ENCODE peak calls at places on chromosomes 3 and 15, in four cellular contexts. One of them, this sample, is unnamed.

GRCh38 chr15:101009176-101009575 is 90.0 kb downstream of the LRRK1 start:
- DNase-seq in colonic mucosa: peak; percentile 16
- DNase-seq in endothelial cell of umbilical vein: no peak
- DNase-seq in heart right ventricle: no peak
- DNase-seq in this sample: no peak

GRCh38 chr3:122907471-122907870 is 112.6 kb downstream of the SLC49A4 start:
- DNase-seq in colonic mucosa: no peak
- DNase-seq in endothelial cell of umbilical vein: no peak
- DNase-seq in heart right ventricle: no peak
- DNase-seq in this sample: no peak

GRCh38 chr3:65181397-65181871 is 493.6 kb upstream of the ADAMTS9 start:
- DNase-seq in colonic mucosa: peak; percentile 29
- DNase-seq in endothelial cell of umbilical vein: no peak
- DNase-seq in heart right ventricle: no peak
- DNase-seq in this sample: no peak

GRCh38 chr15:68346986-68347385 is 69.4 kb downstream of the FEM1B start:
- DNase-seq in colonic mucosa: no peak
- DNase-seq in endothelial cell of umbilical vein: no peak
- DNase-seq in heart right ventricle: no peak
- DNase-seq in this sample: no peak

GRCh38 chr3:125232394-125232793 is 19.8 kb upstream of the SLC12A8 start:
- DNase-seq in colonic mucosa: no peak
- DNase-seq in endothelial cell of umbilical vein: no peak
- DNase-seq in heart right ventricle: no peak
- DNase-seq in this sample: no peak

GRCh38 chr3:73868688-73869315 is 244.1 kb upstream of the PDZRN3 start:
- DNase-seq in colonic mucosa: peak; percentile 40
- DNase-seq in endothelial cell of umbilical vein: peak; percentile 5
- DNase-seq in heart right ventricle: no peak
- DNase-seq in this sample: no peak

GRCh38 chr3:170730071-170730812 is 139.8 kb downstream of the RPL22L1 start:
- DNase-seq in colonic mucosa: no peak
- DNase-seq in endothelial cell of umbilical vein: peak; percentile 54
- DNase-seq in heart right ventricle: no peak
- DNase-seq in this sample: no peak

GRCh38 chr15:95277266-95277665 is 1045.9 kb downstream of the MCTP2 start:
- DNase-seq in colonic mucosa: no peak
- DNase-seq in endothelial cell of umbilical vein: no peak
- DNase-seq in heart right ventricle: no peak
- DNase-seq in this sample: no peak

GRCh38 chr3:31534036-31534435 is 1.3 kb downstream of the STT3B start:
- DNase-seq in colonic mucosa: peak; percentile 30
- DNase-seq in endothelial cell of umbilical vein: no peak
- DNase-seq in heart right ventricle: no peak
- DNase-seq in this sample: no peak

GRCh38 chr3:119794971-119795612 is 13.2 kb downstream of the NR1I2 start:
- DNase-seq in colonic mucosa: peak; percentile 91
- DNase-seq in endothelial cell of umbilical vein: peak; percentile 27
- DNase-seq in heart right ventricle: no peak
- DNase-seq in this sample: no peak

GRCh38 chr3:184766555-184767261 is 45.3 kb upstream of the VPS8 start:
- DNase-seq in colonic mucosa: no peak
- DNase-seq in endothelial cell of umbilical vein: no peak
- DNase-seq in heart right ventricle: no peak
- DNase-seq in this sample: no peak

GRCh38 chr15:88572030-88572333 is 25.5 kb upstream of the DET1 start:
- DNase-seq in colonic mucosa: no peak
- DNase-seq in endothelial cell of umbilical vein: no peak
- DNase-seq in heart right ventricle: no peak
- DNase-seq in this sample: no peak

GRCh38 chr15:101379647-101380046 is 84.6 kb upstream of the SNRPA1 start:
- DNase-seq in colonic mucosa: no peak
- DNase-seq in endothelial cell of umbilical vein: no peak
- DNase-seq in heart right ventricle: no peak
- DNase-seq in this sample: no peak

GRCh38 chr3:42703695-42704025 is 1.1 kb upstream of the HHATL start:
- DNase-seq in colonic mucosa: no peak
- DNase-seq in endothelial cell of umbilical vein: no peak
- DNase-seq in heart right ventricle: no peak
- DNase-seq in this sample: no peak

GRCh38 chr15:31440754-31441298 is 114.2 kb downstream of the KLF13 start:
- DNase-seq in colonic mucosa: peak; percentile 71
- DNase-seq in endothelial cell of umbilical vein: peak; percentile 29
- DNase-seq in heart right ventricle: peak; percentile 76
- DNase-seq in this sample: no peak
- H3K4me3 ChIP-seq in colonic mucosa: peak overlapping the region; percentile 48
- H3K4me3 ChIP-seq in endothelial cell of umbilical vein: peak overlapping the region; percentile 18
- H3K4me3 ChIP-seq in heart right ventricle: peak overlapping the region; percentile 66
- H3K4me3 ChIP-seq in this sample: no peak overlapping the region

GRCh38 chr3:25592510-25592968 is 72.2 kb downstream of the TOP2B start:
- DNase-seq in colonic mucosa: no peak
- DNase-seq in endothelial cell of umbilical vein: peak; percentile 47
- DNase-seq in heart right ventricle: peak; percentile 52
- DNase-seq in this sample: no peak

GRCh38 chr3:25594007-25594502 is 70.7 kb downstream of the TOP2B start:
- DNase-seq in colonic mucosa: no peak
- DNase-seq in endothelial cell of umbilical vein: peak; percentile 90
- DNase-seq in heart right ventricle: no peak
- DNase-seq in this sample: no peak

DNA sequence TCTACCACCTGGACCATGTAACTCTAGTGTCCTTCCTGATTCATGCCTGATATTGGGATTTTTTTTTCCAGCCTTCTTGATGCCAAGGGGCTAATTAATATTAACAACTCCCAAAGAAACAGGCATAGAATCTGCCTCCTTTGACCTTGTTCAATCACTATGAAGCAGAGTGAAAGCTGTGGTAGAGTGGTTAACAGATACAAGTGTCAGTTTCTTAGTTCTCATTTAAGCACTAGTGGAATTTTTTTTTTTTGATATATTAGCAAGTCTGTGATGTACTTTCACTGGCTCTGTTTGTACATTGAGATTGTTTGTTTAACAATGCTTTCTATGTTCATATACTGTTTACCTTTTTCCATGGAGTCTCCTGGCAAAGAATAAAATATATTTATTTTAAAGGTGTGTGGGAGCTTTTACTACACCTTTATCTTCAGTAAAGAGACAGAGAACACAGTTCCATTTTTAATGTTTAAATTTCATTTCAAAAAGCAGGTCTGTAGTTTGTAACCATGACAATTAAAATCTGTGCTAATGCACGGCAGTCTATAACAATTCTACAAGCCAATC is 67.1 kb downstream of the TOP2B start:
- DNase-seq in colonic mucosa: no peak
- DNase-seq in endothelial cell of umbilical vein: no peak
- DNase-seq in heart right ventricle: no peak
- DNase-seq in this sample: no peak
- H3K4me3 ChIP-seq in colonic mucosa: no peak overlapping the region
- H3K4me3 ChIP-seq in endothelial cell of umbilical vein: no peak overlapping the region
- H3K4me3 ChIP-seq in heart right ventricle: no peak overlapping the region
- H3K4me3 ChIP-seq in this sample: no peak overlapping the region

GRCh38 chr3:152174876-152175575 is 93.7 kb upstream of the MBNL1 start:
- DNase-seq in colonic mucosa: no peak
- DNase-seq in endothelial cell of umbilical vein: no peak
- DNase-seq in heart right ventricle: no peak
- DNase-seq in this sample: no peak

GRCh38 chr3:152175576-152175883 is 93.2 kb upstream of the MBNL1 start:
- DNase-seq in colonic mucosa: no peak
- DNase-seq in endothelial cell of umbilical vein: peak; percentile 72
- DNase-seq in heart right ventricle: no peak
- DNase-seq in this sample: no peak

GRCh38 chr3:152176998-152177397 is 91.7 kb upstream of the MBNL1 start:
- DNase-seq in colonic mucosa: no peak
- DNase-seq in endothelial cell of umbilical vein: no peak
- DNase-seq in heart right ventricle: no peak
- DNase-seq in this sample: no peak

GRCh38 chr3:152176241-152176640 is 92.5 kb upstream of the MBNL1 start:
- DNase-seq in colonic mucosa: no peak
- DNase-seq in endothelial cell of umbilical vein: no peak
- DNase-seq in heart right ventricle: no peak
- DNase-seq in this sample: no peak

DNA sequence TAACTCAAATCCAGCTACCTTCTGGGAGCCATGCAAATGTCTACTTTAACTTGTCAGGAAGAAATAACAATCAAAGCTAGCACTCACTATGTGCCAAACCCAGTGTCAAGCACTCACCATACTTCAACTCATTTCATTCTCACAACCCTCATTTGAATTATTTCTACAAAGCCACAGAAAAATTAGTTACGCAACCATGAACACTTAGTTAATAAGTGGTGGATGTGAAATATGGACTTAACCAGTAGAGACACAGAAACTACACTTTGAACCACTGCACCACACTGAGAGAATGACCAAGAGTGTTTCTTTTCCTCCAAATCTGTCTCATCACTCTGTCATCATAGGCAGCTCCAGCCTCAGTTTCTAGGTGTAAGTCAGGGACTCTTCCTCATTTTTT is 91.0 kb upstream of the MBNL1 start:
- DNase-seq in colonic mucosa: no peak
- DNase-seq in endothelial cell of umbilical vein: no peak
- DNase-seq in heart right ventricle: no peak
- DNase-seq in this sample: no peak
- H3K4me3 ChIP-seq in colonic mucosa: no peak overlapping the region
- H3K4me3 ChIP-seq in endothelial cell of umbilical vein: no peak overlapping the region
- H3K4me3 ChIP-seq in heart right ventricle: no peak overlapping the region
- H3K4me3 ChIP-seq in this sample: no peak overlapping the region

GRCh38 chr3:58068126-58068809 is 60.0 kb downstream of the FLNB start:
- DNase-seq in colonic mucosa: no peak
- DNase-seq in endothelial cell of umbilical vein: no peak
- DNase-seq in heart right ventricle: no peak
- DNase-seq in this sample: no peak

GRCh38 chr3:58063424-58063823 is 55.2 kb downstream of the FLNB start:
- DNase-seq in colonic mucosa: peak; percentile 76
- DNase-seq in endothelial cell of umbilical vein: no peak
- DNase-seq in heart right ventricle: no peak
- DNase-seq in this sample: no peak

GRCh38 chr3:58065700-58066167 is 57.5 kb downstream of the FLNB start:
- DNase-seq in colonic mucosa: no peak
- DNase-seq in endothelial cell of umbilical vein: peak; percentile 54
- DNase-seq in heart right ventricle: no peak
- DNase-seq in this sample: no peak

GRCh38 chr3:58064923-58065638 is 56.9 kb downstream of the FLNB start:
- DNase-seq in colonic mucosa: no peak
- DNase-seq in endothelial cell of umbilical vein: no peak
- DNase-seq in heart right ventricle: no peak
- DNase-seq in this sample: no peak

GRCh38 chr3:58066842-58067241 is 58.6 kb downstream of the FLNB start:
- DNase-seq in colonic mucosa: no peak
- DNase-seq in endothelial cell of umbilical vein: peak; percentile 35
- DNase-seq in heart right ventricle: no peak
- DNase-seq in this sample: no peak
- H3K4me3 ChIP-seq in colonic mucosa: no peak overlapping the region
- H3K4me3 ChIP-seq in endothelial cell of umbilical vein: no peak overlapping the region
- H3K4me3 ChIP-seq in heart right ventricle: no peak overlapping the region
- H3K4me3 ChIP-seq in this sample: no peak overlapping the region

GRCh38 chr3:186361612-186362408 is at the start of gene DGKG:
- DNase-seq in colonic mucosa: peak; percentile 19
- DNase-seq in endothelial cell of umbilical vein: no peak
- DNase-seq in heart right ventricle: peak; percentile 72
- DNase-seq in this sample: no peak
- H3K4me3 ChIP-seq in colonic mucosa: peak within 1 kb of the TSS; percentile 29
- H3K4me3 ChIP-seq in endothelial cell of umbilical vein: no peak within 1 kb of the TSS
- H3K4me3 ChIP-seq in heart right ventricle: peak within 1 kb of the TSS; percentile 59
- H3K4me3 ChIP-seq in this sample: peak within 1 kb of the TSS; percentile 8

GRCh38 chr3:24259901-24260512 is 234.6 kb downstream of the THRB start:
- DNase-seq in colonic mucosa: no peak
- DNase-seq in endothelial cell of umbilical vein: no peak
- DNase-seq in heart right ventricle: no peak
- DNase-seq in this sample: no peak

GRCh38 chr3:24258260-24258659 is 236.4 kb downstream of the THRB start:
- DNase-seq in colonic mucosa: no peak
- DNase-seq in endothelial cell of umbilical vein: no peak
- DNase-seq in heart right ventricle: no peak
- DNase-seq in this sample: no peak

GRCh38 chr3:24255414-24255813 is 239.2 kb downstream of the THRB start:
- DNase-seq in colonic mucosa: no peak
- DNase-seq in endothelial cell of umbilical vein: no peak
- DNase-seq in heart right ventricle: no peak
- DNase-seq in this sample: no peak

GRCh38 chr3:24263069-24263668 is 231.5 kb downstream of the THRB start:
- DNase-seq in colonic mucosa: no peak
- DNase-seq in endothelial cell of umbilical vein: no peak
- DNase-seq in heart right ventricle: no peak
- DNase-seq in this sample: no peak

GRCh38 chr3:24258727-24259600 is 235.7 kb downstream of the THRB start:
- DNase-seq in colonic mucosa: no peak
- DNase-seq in endothelial cell of umbilical vein: no peak
- DNase-seq in heart right ventricle: no peak
- DNase-seq in this sample: no peak
- H3K4me3 ChIP-seq in colonic mucosa: no peak overlapping the region
- H3K4me3 ChIP-seq in endothelial cell of umbilical vein: no peak overlapping the region
- H3K4me3 ChIP-seq in heart right ventricle: no peak overlapping the region
- H3K4me3 ChIP-seq in this sample: no peak overlapping the region

GRCh38 chr15:65384895-65385867 is 7.4 kb upstream of the IGDCC3 start:
- DNase-seq in colonic mucosa: peak; percentile 90
- DNase-seq in endothelial cell of umbilical vein: peak; percentile 82
- DNase-seq in heart right ventricle: peak; percentile 84
- DNase-seq in this sample: peak; percentile 39
- H3K4me3 ChIP-seq in colonic mucosa: peak overlapping the region; percentile 33
- H3K4me3 ChIP-seq in endothelial cell of umbilical vein: no peak overlapping the region
- H3K4me3 ChIP-seq in heart right ventricle: peak overlapping the region; percentile 18
- H3K4me3 ChIP-seq in this sample: peak overlapping the region; percentile 10

GRCh38 chr15:38793181-38793580 is 228.6 kb upstream of the RASGRP1 start:
- DNase-seq in colonic mucosa: no peak
- DNase-seq in endothelial cell of umbilical vein: peak; percentile 43
- DNase-seq in heart right ventricle: no peak
- DNase-seq in this sample: no peak
- H3K4me3 ChIP-seq in colonic mucosa: no peak overlapping the region
- H3K4me3 ChIP-seq in endothelial cell of umbilical vein: no peak overlapping the region
- H3K4me3 ChIP-seq in heart right ventricle: no peak overlapping the region
- H3K4me3 ChIP-seq in this sample: no peak overlapping the region

DNA sequence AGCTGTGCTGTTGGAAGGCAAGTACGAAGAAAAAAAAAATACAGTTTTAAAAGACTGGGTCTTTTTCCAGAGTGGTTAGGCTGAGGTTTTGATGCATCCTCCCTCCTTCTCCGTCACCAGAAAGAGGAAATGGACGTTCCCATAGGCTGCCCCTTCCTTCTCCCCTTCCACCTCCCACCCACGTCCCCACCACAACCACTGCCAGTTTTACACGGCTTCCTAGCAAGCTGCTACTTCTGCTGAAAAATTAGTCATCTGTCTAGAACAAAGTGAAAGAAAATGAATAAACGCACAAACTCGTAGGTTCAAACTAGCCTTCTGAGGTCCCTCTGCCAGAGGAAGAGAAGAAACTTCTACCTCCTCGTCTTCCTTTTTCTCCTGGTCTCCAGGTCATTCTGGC is 71.6 kb upstream of the RPL35A start:
- DNase-seq in colonic mucosa: no peak
- DNase-seq in endothelial cell of umbilical vein: no peak
- DNase-seq in heart right ventricle: no peak
- DNase-seq in this sample: peak; percentile 18
- H3K4me3 ChIP-seq in colonic mucosa: no peak overlapping the region
- H3K4me3 ChIP-seq in endothelial cell of umbilical vein: no peak overlapping the region
- H3K4me3 ChIP-seq in heart right ventricle: no peak overlapping the region
- H3K4me3 ChIP-seq in this sample: no peak overlapping the region

This sample was measured in GM12864.